ENCODE peak calls at places on chromosomes 3 and 15, in four cellular contexts. W is HepG2, T is K562, F is Panc1. C is an unnamed sample.

GRCh38 chr15:89917442-89918085 is 4.8 kb upstream of the ARPIN start:
- DNase-seq in T (no peak), W (no peak), F (no peak), C (no peak)

GRCh38 chr3:154090116-154090420 is 31.1 kb upstream of the ARHGEF26 start:
- DNase-seq in T (no peak), F (no peak), W (no peak), C (no peak)

GRCh38 chr15:29570931-29571727 is 251.1 kb downstream of the TJP1 start:
- DNase-seq in T (no peak), W (no peak), F (no peak), C (no peak)

GRCh38 chr3:68809596-68809995 is 122.8 kb downstream of the TAFA4 start:
- DNase-seq in F (no peak), W (no peak), T (no peak), C (no peak)

GRCh38 chr3:59884409-59884808 is 834.6 kb upstream of the CFAP20DC start:
- DNase-seq in F (no peak), T (no peak), W (no peak), C (no peak)

GRCh38 chr15:32952062-32952461 is 234.3 kb downstream of the GREM1 start:
- DNase-seq in T (no peak), F (no peak), W (no peak), C (no peak)

GRCh38 chr15:94987085-94987484 is 755.7 kb downstream of the MCTP2 start:
- DNase-seq in F (no peak), W (no peak), T (no peak), C (no peak)

GRCh38 chr3:33067484-33067883 is 29.5 kb downstream of the GLB1 start:
- DNase-seq in F (no peak), T (peak), W (peak), C (peak)

GRCh38 chr3:102092617-102093466 is 243.5 kb downstream of the NFKBIZ start:
- DNase-seq in T (no peak), W (no peak), F (no peak), C (no peak)

GRCh38 chr3:13852638-13853009 is 27.2 kb downstream of the WNT7A start:
- DNase-seq in W (no peak), T (peak), F (no peak), C (no peak)

GRCh38 chr3:10116138-10116460 is 624 bp downstream of the BRK1 start:
- DNase-seq in W (peak), F (no peak), T (peak), C (no peak)

GRCh38 chr3:86988235-86988634 is 2.7 kb downstream of the VGLL3 start:
- DNase-seq in T (no peak), F (no peak), W (no peak), C (no peak)

GRCh38 chr3:115068799-115069198 is 78.3 kb downstream of the ZBTB20 start:
- DNase-seq in F (no peak), T (no peak), W (no peak), C (no peak)

GRCh38 chr3:187334904-187335303 is 33.3 kb upstream of the RTP4 start:
- DNase-seq in T (no peak), F (no peak), W (no peak), C (no peak)

GRCh38 chr15:97023131-97023844 is 692.8 kb downstream of the NR2F2 start:
- DNase-seq in T (no peak), F (no peak), W (no peak), C (no peak)

GRCh38 chr3:29240248-29240647 is 40.6 kb upstream of the RBMS3 start:
- DNase-seq in F (no peak), T (no peak), W (no peak), C (no peak)

GRCh38 chr3:194328080-194328571 is 23.0 kb downstream of the CPN2 start:
- DNase-seq in T (peak), W (no peak), F (no peak), C (no peak)

GRCh38 chr3:120284702-120285507 is at the start of gene GPR156:
- DNase-seq in W (no peak), T (peak), F (no peak), C (no peak)

GRCh38 chr15:31480356-31481058 is 153.9 kb downstream of the KLF13 start:
- DNase-seq in W (no peak), F (no peak), T (no peak), C (no peak)

GRCh38 chr3:37712918-37713819 is 148.5 kb upstream of the CTDSPL start:
- DNase-seq in T (no peak), W (no peak), F (no peak), C (no peak)

GRCh38 chr3:74614133-74614967 is at the start of gene CNTN3:
- DNase-seq in F (no peak), T (no peak), W (no peak), C (no peak)

GRCh38 chr3:168615489-168616020 is 519.8 kb upstream of the GOLIM4 start:
- DNase-seq in T (no peak), F (no peak), W (no peak), C (no peak)

GRCh38 chr3:58214484-58215316 is 3.9 kb upstream of the DNASE1L3 start:
- DNase-seq in T (no peak), W (no peak), F (no peak), C (no peak)

GRCh38 chr3:195907730-195908438 is 467 bp downstream of the TNK2 start:
- DNase-seq in W (no peak), T (peak), F (no peak), C (no peak)

GRCh38 chr15:88878720-88879184 is 16.6 kb downstream of the HAPLN3 start:
- DNase-seq in T (peak), F (no peak), W (peak), C (no peak)

GRCh38 chr3:39250116-39250747 is 29.6 kb downstream of the CX3CR1 start:
- DNase-seq in F (no peak), T (no peak), W (no peak), C (no peak)

GRCh38 chr15:90225047-90225446 is 8.7 kb downstream of the CIB1 start:
- DNase-seq in T (no peak), W (no peak), F (no peak), C (no peak)

GRCh38 chr15:98671060-98672008 is 23.0 kb downstream of the IGF1R start:
- DNase-seq in W (peak), T (no peak), F (no peak), C (no peak)

GRCh38 chr3:128698211-128699011 is 27.6 kb upstream of the RAB7A start:
- DNase-seq in F (no peak), T (no peak), W (no peak), C (no peak)

GRCh38 chr3:53708001-53708621 is 138.1 kb downstream of the CHDH start:
- DNase-seq in F (no peak), T (no peak), W (no peak), C (no peak)

GRCh38 chr3:53712817-53713388 is 133.3 kb downstream of the CHDH start:
- DNase-seq in F (no peak), T (no peak), W (no peak), C (no peak)

GRCh38 chr3:53709256-53709655 is 137.0 kb downstream of the CHDH start:
- DNase-seq in F (no peak), T (no peak), W (no peak), C (no peak)

GRCh38 chr3:53711387-53711786 is 134.8 kb downstream of the CHDH start:
- DNase-seq in F (no peak), T (no peak), W (no peak), C (no peak)

GRCh38 chr3:53709856-53710674 is 136.2 kb downstream of the CHDH start:
- DNase-seq in W (peak), F (peak), T (peak), C (peak)
- TF ChIP-seq TCF7L2 in W (no peak), F (no peak), T (no peak), C (no peak)

GRCh38 chr3:27326211-27326948 is 42.8 kb downstream of the NEK10 start:
- DNase-seq in T (no peak), F (peak), W (no peak), C (no peak)
- H3K27ac ChIP-seq in T (no peak), F (no peak), W (no peak), C (no peak)

GRCh38 chr3:134357261-134357913 is 16.9 kb downstream of the AMOTL2 start:
- DNase-seq in F (no peak), W (no peak), T (no peak), C (no peak)

GRCh38 chr3:134360046-134360445 is 14.2 kb downstream of the AMOTL2 start:
- DNase-seq in F (no peak), W (no peak), T (no peak), C (no peak)

GRCh38 chr3:134359121-134360010 is 14.9 kb downstream of the AMOTL2 start:
- DNase-seq in T (no peak), F (no peak), W (no peak), C (no peak)

GRCh38 chr3:134356411-134357040 is 17.7 kb downstream of the AMOTL2 start:
- DNase-seq in W (no peak), T (no peak), F (no peak), C (no peak)

DNA sequence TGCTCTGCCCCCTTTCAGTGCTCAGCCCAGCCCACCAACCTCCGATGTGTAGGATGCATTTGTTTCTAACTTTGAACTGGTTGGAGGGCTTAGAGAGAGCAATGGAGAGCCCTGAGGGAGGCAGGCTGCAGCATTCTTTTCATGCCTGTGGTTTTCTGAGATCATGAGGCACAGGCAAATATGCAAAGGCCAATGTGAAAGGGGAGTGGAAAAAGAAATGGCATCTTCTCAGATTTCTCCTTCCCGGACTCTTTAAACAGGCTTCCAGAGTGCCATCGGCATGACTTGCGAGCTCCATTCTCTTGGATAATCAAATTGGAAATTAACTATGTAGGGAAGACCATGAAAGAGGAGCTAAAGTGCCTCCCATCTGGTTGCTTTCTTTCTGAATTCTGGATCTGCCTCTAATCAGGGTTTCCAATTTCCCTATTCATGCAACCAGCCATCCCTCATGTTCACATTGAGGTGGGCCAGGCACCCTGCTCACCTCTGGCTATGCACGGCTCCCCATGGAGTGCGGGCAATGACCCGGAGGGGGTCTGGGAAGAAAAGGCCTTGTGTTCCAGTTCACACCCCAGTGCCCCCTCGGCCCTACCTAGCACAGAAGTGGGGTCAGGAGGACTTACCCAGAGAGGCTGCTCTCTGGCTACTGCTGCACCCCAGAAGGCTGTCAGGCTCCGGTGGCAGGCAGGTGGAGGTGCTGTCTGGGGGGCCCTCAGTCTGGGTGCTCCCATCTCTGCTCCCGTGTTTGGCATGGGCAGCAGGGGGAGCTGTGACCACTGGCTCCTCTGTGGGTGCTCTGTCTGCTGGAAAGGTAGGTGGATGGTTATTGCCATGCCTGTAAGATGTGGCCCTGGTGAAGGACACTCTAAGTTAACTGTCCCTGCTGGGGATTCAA is 16.1 kb downstream of the AMOTL2 start:
- DNase-seq in T (peak), F (no peak), W (peak), C (peak)
- TF ChIP-seq CTCF in T (peak), F (no peak), W (peak), C (peak)

GRCh38 chr3:159322322-159322939 is 520.6 kb downstream of the MFSD1 start:
- DNase-seq in W (peak), T (peak), F (peak), C (peak)
- TF ChIP-seq TCF7L2 in W (no peak), T (no peak), F (no peak), C (no peak)

DNA sequence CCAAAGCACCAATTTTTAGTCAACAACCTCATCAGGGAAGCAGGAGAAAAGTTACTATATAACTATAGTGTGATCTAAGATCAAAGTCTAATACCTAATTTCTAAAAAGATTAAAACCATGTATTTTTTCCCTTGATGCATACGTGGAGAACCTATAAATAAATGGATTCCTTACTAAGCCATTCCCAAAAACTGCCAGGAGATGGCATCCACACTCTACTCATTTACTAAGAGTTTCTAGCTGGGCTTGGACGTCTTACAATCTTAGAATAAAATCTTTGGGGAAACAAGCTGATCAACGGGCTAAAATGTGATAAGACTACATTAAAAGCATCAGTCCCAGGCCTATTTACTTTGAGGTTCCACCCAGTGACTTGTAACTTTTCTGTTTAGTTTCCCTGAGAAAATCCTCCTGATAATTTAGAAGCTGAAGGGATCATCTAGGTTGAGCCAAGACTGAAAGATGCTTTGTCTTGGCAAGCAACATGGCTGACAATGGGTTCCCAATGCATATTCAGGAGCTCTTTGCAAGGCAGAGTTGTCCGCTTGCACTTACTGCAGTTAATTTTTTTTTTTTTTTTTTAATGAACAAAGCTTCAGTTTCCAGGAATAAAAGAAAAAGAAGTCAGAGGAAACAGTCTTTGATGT is 85.5 kb upstream of the FGF12 start:
- DNase-seq in T (no peak), W (peak), F (peak), C (peak)
- H3K27ac ChIP-seq in T (no peak), W (no peak), F (no peak), C (no peak)

DNA sequence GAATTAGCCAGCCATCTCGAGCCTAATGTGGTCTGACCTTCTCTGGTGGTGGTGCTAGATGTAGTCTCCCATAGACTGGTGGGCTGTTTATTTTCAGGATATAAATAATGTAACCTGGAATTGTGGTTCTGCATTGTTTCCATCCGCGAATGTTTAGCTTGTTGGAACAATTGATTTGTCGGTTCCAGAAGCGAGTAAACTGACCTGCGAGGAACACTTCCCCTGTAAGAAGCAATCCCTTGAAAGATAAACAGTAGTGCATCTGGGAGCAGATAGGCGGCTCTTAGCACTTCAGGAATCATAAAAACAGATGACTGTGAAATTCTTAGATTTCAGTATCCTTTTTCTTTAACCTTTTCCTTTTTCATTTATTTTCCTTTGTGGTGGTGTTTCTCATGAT is 157.8 kb downstream of the GHSR start:
- DNase-seq in T (no peak), F (no peak), W (no peak), C (no peak)
- TF ChIP-seq CTCF in T (no peak), F (no peak), W (no peak), C (no peak)